ENCODE peak calls at places on chromosomes 3 and 15, in nine cellular contexts. L is stimulated activated CD8-positive, alpha-beta memory T cell treated with anti-CD3 and anti-CD28 coated beads, Interleukin-4, amount 100 ng/mL, for 48 hours; A is cardiac septum; K is HFFc6; M is HT1080; B is KG1; H is ELR; D is HEK293T; I is activated CD4-positive, alpha-beta memory T cell treated with anti-CD3 and anti-CD28 coated beads, Interleukin-2, amount 10 ng/mL, durations not matched to agents 7 days and 5 days. E is an unnamed sample.

GRCh38 chr3:167361356-167361755 is 18.7 kb downstream of the ZBBX start:
- DNase-seq in D (no peak), B (no peak), I (no peak), A (no peak), L (no peak), H (no peak), K (no peak), M (no peak), E (no peak)

GRCh38 chr15:73244333-73244732 is 124.4 kb downstream of the HCN4 start:
- DNase-seq in D (peak), A (no peak), L (no peak), H (peak), I (peak), K (no peak), B (no peak), M (no peak), E (no peak)

GRCh38 chr3:195196266-195196665 is 74.7 kb downstream of the XXYLT1 start:
- DNase-seq in K (peak), B (no peak), I (no peak), A (no peak), D (no peak), M (peak), H (peak), L (no peak), E (peak)

GRCh38 chr15:68498076-68498475 is 66.1 kb upstream of the ITGA11 start:
- DNase-seq in H (no peak), A (no peak), D (no peak), K (no peak), B (no peak), L (no peak), M (no peak), I (no peak), E (no peak)

GRCh38 chr3:127217594-127218456 is 24.9 kb downstream of the PRR23E start:
- DNase-seq in B (no peak), L (no peak), K (peak), M (peak), H (peak), I (no peak), D (no peak), A (no peak), E (no peak)

GRCh38 chr15:41483115-41483514 is 10.6 kb upstream of the ITPKA start:
- DNase-seq in D (no peak), I (peak), A (no peak), L (peak), M (no peak), B (no peak), H (no peak), K (no peak), E (no peak)

GRCh38 chr15:40471778-40472130 is 970 bp downstream of the CHST14 start:
- DNase-seq in A (no peak), M (no peak), I (no peak), D (no peak), K (peak), H (no peak), B (no peak), L (peak), E (no peak)

GRCh38 chr15:43531018-43531667 is 13.7 kb downstream of the MAP1A start:
- DNase-seq in K (no peak), L (no peak), I (no peak), M (no peak), A (no peak), D (no peak), B (no peak), H (no peak), E (no peak)

GRCh38 chr15:89101302-89102191 is 13.3 kb downstream of the ABHD2 start:
- DNase-seq in L (no peak), A (peak), H (peak), B (no peak), M (peak), I (no peak), K (peak), D (no peak), E (peak)

GRCh38 chr3:65938676-65939075 is 100.0 kb downstream of the MAGI1 start:
- DNase-seq in A (no peak), H (no peak), M (no peak), B (no peak), L (no peak), I (no peak), D (no peak), K (no peak), E (no peak)

GRCh38 chr15:59688383-59688887 is 685 bp downstream of the BNIP2 start:
- DNase-seq in I (peak), D (no peak), K (peak), H (peak), B (peak), L (no peak), M (no peak), A (no peak), E (peak)

GRCh38 chr15:57665187-57665586 is 41.3 kb upstream of the POLR2M start:
- DNase-seq in I (no peak), M (no peak), H (no peak), K (no peak), D (no peak), L (no peak), A (no peak), B (no peak), E (no peak)

GRCh38 chr15:85380860-85381535 is 595 bp downstream of the AKAP13 start:
- DNase-seq in L (peak), A (peak), B (no peak), H (peak), M (peak), K (no peak), I (peak), D (peak), E (peak)

GRCh38 chr3:49387721-49388120 is 24.1 kb downstream of the RHOA start:
- DNase-seq in K (peak), L (no peak), D (no peak), M (no peak), B (no peak), H (peak), A (no peak), I (no peak), E (no peak)

GRCh38 chr3:161310649-161311423 is 60.5 kb downstream of the SPTSSB start:
- DNase-seq in A (no peak), L (peak), H (no peak), D (no peak), M (no peak), I (peak), B (peak), K (no peak), E (no peak)

GRCh38 chr3:195859061-195859845 is 47.5 kb upstream of the MUC4 start:
- DNase-seq in H (peak), A (no peak), M (peak), I (peak), D (peak), L (peak), K (peak), B (peak), E (peak)

GRCh38 chr3:11054739-11055438 is 62.3 kb downstream of the SLC6A1 start:
- DNase-seq in I (no peak), K (no peak), D (no peak), M (no peak), L (no peak), H (no peak), B (no peak), A (no peak), E (no peak)

GRCh38 chr3:9552252-9552999 is 1.2 kb downstream of the LHFPL4 start:
- DNase-seq in M (peak), B (no peak), A (no peak), K (no peak), D (peak), I (peak), L (peak), H (peak), E (no peak)

GRCh38 chr3:25362118-25362517 is 65.9 kb upstream of the RARB start:
- DNase-seq in K (no peak), D (no peak), M (no peak), I (no peak), L (no peak), B (no peak), H (no peak), A (no peak), E (no peak)

GRCh38 chr3:159804726-159805410 is 183.8 kb upstream of the IL12A start:
- DNase-seq in H (peak), K (peak), M (peak), B (peak), A (no peak), I (peak), L (peak), D (peak), E (peak)

GRCh38 chr3:112101946-112102345 is 15.8 kb downstream of the C3orf52 start:
- DNase-seq in M (peak), I (no peak), L (no peak), K (peak), A (no peak), D (no peak), H (peak), B (no peak), E (peak)

GRCh38 chr3:189304465-189305341 is 132.9 kb downstream of the TPRG1 start:
- DNase-seq in I (no peak), L (peak), K (no peak), A (no peak), M (no peak), B (no peak), D (peak), H (no peak), E (peak)

GRCh38 chr3:141523615-141524375 is 37.0 kb downstream of the RASA2 start:
- DNase-seq in D (no peak), M (no peak), L (no peak), B (no peak), A (no peak), H (peak), I (no peak), K (peak), E (peak)

GRCh38 chr3:53193466-53194217 is 32.6 kb downstream of the PRKCD start:
- DNase-seq in I (no peak), A (no peak), M (no peak), D (no peak), H (no peak), K (no peak), L (no peak), B (no peak), E (no peak)

GRCh38 chr3:5348229-5348628 is 160.7 kb downstream of the EDEM1 start:
- DNase-seq in A (no peak), D (no peak), K (no peak), M (no peak), I (no peak), H (no peak), B (no peak), L (no peak), E (no peak)

GRCh38 chr15:57534279-57534678 is 57.4 kb upstream of the MYZAP start:
- DNase-seq in D (no peak), A (no peak), H (no peak), B (no peak), L (no peak), K (no peak), M (no peak), I (no peak), E (no peak)

GRCh38 chr3:167740961-167741587 is 5.6 kb downstream of the SERPINI1 start:
- DNase-seq in L (peak), A (no peak), K (peak), M (peak), H (peak), B (peak), I (peak), D (peak), E (no peak)

GRCh38 chr3:68234118-68234780 is 579.8 kb upstream of the SUCLG2 start:
- DNase-seq in A (no peak), L (no peak), H (no peak), B (no peak), M (no peak), I (no peak), K (no peak), D (no peak), E (no peak)

GRCh38 chr15:68447209-68447608 is 15.2 kb upstream of the ITGA11 start:
- DNase-seq in H (peak), M (no peak), D (no peak), I (no peak), K (no peak), B (no peak), L (no peak), A (no peak), E (no peak)

GRCh38 chr3:71006810-71007785 is 576.4 kb downstream of the FOXP1 start:
- DNase-seq in L (no peak), H (peak), M (peak), I (no peak), D (peak), A (no peak), K (no peak), B (peak), E (no peak)

GRCh38 chr3:193190387-193190786 is 50.6 kb upstream of the PLAAT1 start:
- DNase-seq in I (peak), M (peak), B (peak), H (peak), L (no peak), D (peak), K (no peak), A (no peak), E (no peak)

GRCh38 chr3:7290062-7290825 is 429.3 kb downstream of the GRM7 start:
- DNase-seq in D (no peak), K (no peak), M (no peak), H (no peak), A (no peak), B (peak), I (no peak), L (no peak), E (no peak)

GRCh38 chr3:30347679-30348216 is 258.7 kb upstream of the TGFBR2 start:
- DNase-seq in I (peak), B (no peak), A (no peak), H (peak), K (peak), D (no peak), M (peak), L (peak), E (peak)

GRCh38 chr15:63353887-63354286 is 27.8 kb downstream of the CA12 start:
- DNase-seq in K (no peak), M (no peak), D (no peak), B (no peak), H (no peak), A (no peak), I (no peak), L (no peak), E (no peak)

GRCh38 chr3:89503891-89504391 is 396.5 kb downstream of the EPHA3 start:
- DNase-seq in K (no peak), B (no peak), H (no peak), M (no peak), D (no peak), A (no peak), L (no peak), I (no peak), E (no peak)

GRCh38 chr3:53161820-53162671 is 1.0 kb downstream of the PRKCD start:
- DNase-seq in B (no peak), K (peak), L (peak), M (peak), H (peak), A (no peak), I (peak), D (peak), E (no peak)

GRCh38 chr3:191363221-191363620 is 32.9 kb upstream of the UTS2B start:
- DNase-seq in M (no peak), I (no peak), K (no peak), D (no peak), A (no peak), H (no peak), B (no peak), L (no peak), E (no peak)

GRCh38 chr3:179528786-179529185 is 33.9 kb upstream of the ACTL6A start:
- DNase-seq in K (no peak), M (peak), H (peak), I (no peak), D (no peak), A (no peak), B (no peak), L (no peak), E (no peak)

GRCh38 chr3:41120461-41120860 is 78.8 kb upstream of the CTNNB1 start:
- DNase-seq in M (no peak), H (no peak), B (no peak), I (no peak), L (no peak), K (no peak), D (no peak), A (no peak), E (no peak)

E was measured in NCI-H226.